ENCODE peak calls at places on chromosomes 1 and 21, in six cellular contexts. U, T, Q, V, F and A are unnamed samples.

GRCh38 chr1:70720133-70720920 is 309.3 kb downstream of the CTH start:
- DNase-seq in U (no peak), T (no peak), Q (no peak), V (no peak), F (no peak), A (no peak)

GRCh38 chr1:167373398-167373797 is 144.9 kb downstream of the CD247 start:
- DNase-seq in U (no peak), T (no peak), Q (peak; percentile 1), V (peak; percentile 71), F (no peak), A (no peak)

GRCh38 chr1:227072991-227073390 is 132.9 kb downstream of the COQ8A start:
- DNase-seq in U (peak; percentile 33), T (no peak), Q (no peak), V (peak; percentile 72), F (no peak), A (no peak)

GRCh38 chr1:10818262-10819197 is 22.1 kb upstream of the CASZ1 start:
- DNase-seq in U (no peak), T (no peak), Q (no peak), V (no peak), F (no peak), A (no peak)

GRCh38 chr1:205939690-205940330 is 3.4 kb downstream of the SLC26A9 start:
- DNase-seq in U (no peak), T (peak; percentile 86), Q (no peak), V (no peak), F (peak; percentile 40), A (peak; percentile 81)

GRCh38 chr1:186142916-186143315 is 232.1 kb downstream of the TPR start:
- DNase-seq in U (no peak), T (no peak), Q (no peak), V (no peak), F (no peak), A (no peak)

GRCh38 chr21:15058718-15059316 is 6.0 kb downstream of the NRIP1 start:
- DNase-seq in U (peak; percentile 76), T (no peak), Q (peak; percentile 44), V (peak; percentile 68), F (no peak), A (no peak)

GRCh38 chr1:3066826-3067225 is 2.2 kb upstream of the PRDM16 start:
- DNase-seq in U (no peak), T (no peak), Q (no peak), V (no peak), F (no peak), A (no peak)

GRCh38 chr1:185257947-185258203 is 59.2 kb downstream of the IVNS1ABP start:
- DNase-seq in U (no peak), T (no peak), Q (no peak), V (peak; percentile 17), F (no peak), A (no peak)

GRCh38 chr1:242890211-242890741 is 364.8 kb downstream of the CEP170 start:
- DNase-seq in U (no peak), T (peak; percentile 84), Q (peak; percentile 52), V (no peak), F (peak; percentile 57), A (peak; percentile 87)

GRCh38 chr1:18948913-18949688 is 7.4 kb downstream of the IFFO2 start:
- DNase-seq in U (peak; percentile 82), T (no peak), Q (peak; percentile 59), V (peak; percentile 71), F (no peak), A (no peak)

GRCh38 chr1:9326596-9326995 is 33.9 kb downstream of the SPSB1 start:
- DNase-seq in U (peak; percentile 41), T (no peak), Q (peak; percentile 25), V (peak; percentile 89), F (no peak), A (no peak)

GRCh38 chr21:15788847-15789548 is 59.2 kb downstream of the USP25 start:
- DNase-seq in U (peak; percentile 66), T (no peak), Q (peak; percentile 70), V (peak; percentile 33), F (no peak), A (no peak)

GRCh38 chr1:164841723-164842465 is 282.9 kb downstream of the PBX1 start:
- DNase-seq in U (no peak), T (no peak), Q (no peak), V (no peak), F (no peak), A (no peak)

GRCh38 chr1:110038271-110038670 is 3.8 kb downstream of the STRIP1 start:
- DNase-seq in U (no peak), T (no peak), Q (no peak), V (no peak), F (no peak), A (no peak)

GRCh38 chr1:10730985-10731384 is 65.5 kb downstream of the CASZ1 start:
- DNase-seq in U (peak; percentile 90), T (no peak), Q (peak; percentile 96), V (peak; percentile 69), F (no peak), A (no peak)

GRCh38 chr1:95035536-95035935 is 37.2 kb downstream of the ALG14 start:
- DNase-seq in U (peak; percentile 89), T (no peak), Q (no peak), V (peak; percentile 97), F (no peak), A (no peak)

GRCh38 chr21:36902331-36902730 is 64.1 kb downstream of the HLCS start:
- DNase-seq in U (no peak), T (no peak), Q (no peak), V (no peak), F (no peak), A (no peak)

GRCh38 chr1:165907256-165907857 is 79.9 kb downstream of the UCK2 start:
- DNase-seq in U (no peak), T (peak; percentile 20), Q (no peak), V (peak; percentile 80), F (no peak), A (no peak)

GRCh38 chr1:53348491-53349368 is 20.9 kb upstream of the LRP8 start:
- DNase-seq in U (no peak), T (peak; percentile 27), Q (no peak), V (no peak), F (no peak), A (peak; percentile 41)

GRCh38 chr1:67952071-67952470 is 98.4 kb downstream of the DIRAS3 start:
- DNase-seq in U (peak; percentile 22), T (no peak), Q (no peak), V (peak; percentile 56), F (no peak), A (no peak)

GRCh38 chr1:54619749-54620148 is 3.6 kb downstream of the FAM151A start:
- DNase-seq in U (no peak), T (no peak), Q (no peak), V (no peak), F (no peak), A (no peak)

GRCh38 chr1:39732730-39733129 is 6.0 kb upstream of the PPIE start:
- DNase-seq in U (no peak), T (no peak), Q (no peak), V (peak; percentile 12), F (no peak), A (no peak)

GRCh38 chr1:39729030-39729429 is 9.7 kb upstream of the PPIE start:
- DNase-seq in U (no peak), T (no peak), Q (no peak), V (peak; percentile 9), F (no peak), A (no peak)

GRCh38 chr1:39729842-39730241 is 8.8 kb upstream of the PPIE start:
- DNase-seq in U (no peak), T (no peak), Q (no peak), V (no peak), F (no peak), A (no peak)

GRCh38 chr1:39735731-39736130 is 3.0 kb upstream of the PPIE start:
- DNase-seq in U (no peak), T (no peak), Q (no peak), V (no peak), F (no peak), A (no peak)

DNA sequence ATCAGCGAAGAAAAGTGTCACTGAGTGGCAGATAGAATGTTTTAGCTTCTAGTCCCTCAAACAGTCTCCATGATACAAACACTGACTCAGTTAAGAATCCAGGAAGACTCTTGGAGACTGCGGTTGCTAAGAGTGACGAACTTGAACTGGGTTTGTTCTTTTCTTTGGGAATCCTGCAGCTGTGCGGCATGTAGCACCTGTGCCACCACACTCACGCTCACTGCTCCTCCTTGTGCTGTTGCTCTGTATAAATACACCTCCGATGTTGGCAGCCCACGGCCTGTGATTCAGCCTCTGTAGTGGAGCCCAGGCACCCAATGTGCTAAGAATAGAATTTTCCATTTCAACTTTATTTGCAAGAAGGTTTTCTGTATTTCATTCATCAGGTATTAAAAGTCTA is 5.5 kb upstream of the PPIE start:
- DNase-seq in U (no peak), T (no peak), Q (no peak), V (peak; percentile 33), F (no peak), A (no peak)
- H4K91ac ChIP-seq in U (peak overlapping the region; percentile 52), T (no peak overlapping the region), Q (no peak overlapping the region), V (no peak overlapping the region), F (no peak overlapping the region), A (no peak overlapping the region)

GRCh38 chr1:111836111-111836510 is 80.4 kb downstream of the DDX20 start:
- DNase-seq in U (no peak), T (no peak), Q (no peak), V (no peak), F (no peak), A (no peak)

GRCh38 chr1:111841189-111841588 is 85.5 kb downstream of the DDX20 start:
- DNase-seq in U (no peak), T (no peak), Q (no peak), V (no peak), F (no peak), A (no peak)

GRCh38 chr1:111833334-111833733 is 77.6 kb downstream of the DDX20 start:
- DNase-seq in U (no peak), T (no peak), Q (peak; percentile 10), V (peak; percentile 13), F (peak; percentile 15), A (no peak)

GRCh38 chr1:111834956-111835355 is 79.3 kb downstream of the DDX20 start:
- DNase-seq in U (no peak), T (no peak), Q (no peak), V (no peak), F (no peak), A (no peak)

GRCh38 chr1:111837398-111837797 is 81.7 kb downstream of the DDX20 start:
- DNase-seq in U (no peak), T (no peak), Q (no peak), V (no peak), F (no peak), A (no peak)
- H4K91ac ChIP-seq in U (no peak overlapping the region), T (no peak overlapping the region), Q (no peak overlapping the region), V (no peak overlapping the region), F (no peak overlapping the region), A (no peak overlapping the region)

GRCh38 chr1:203778789-203779188 is 13.8 kb downstream of the LAX1 start:
- DNase-seq in U (no peak), T (no peak), Q (peak; percentile 68), V (no peak), F (no peak), A (no peak)
- H4K91ac ChIP-seq in U (no peak overlapping the region), T (no peak overlapping the region), Q (no peak overlapping the region), V (no peak overlapping the region), F (no peak overlapping the region), A (no peak overlapping the region)

GRCh38 chr1:222529181-222529580 is 18.7 kb downstream of the HHIPL2 start:
- DNase-seq in U (no peak), T (no peak), Q (no peak), V (no peak), F (no peak), A (no peak)
- H4K91ac ChIP-seq in U (no peak overlapping the region), T (no peak overlapping the region), Q (no peak overlapping the region), V (no peak overlapping the region), F (no peak overlapping the region), A (no peak overlapping the region)